ENCODE peak calls at places on chromosomes 7 and 10, in six cellular contexts. One of them, this sample, is unnamed. For H3K4me1, the result is how much of the 10 kb centered on the place peaks cover.

GRCh38 chr7:154598864-154599263 is 404.1 kb downstream of the PAXIP1 start:
- DNase-seq in transverse colon: no peak
- DNase-seq in ovary: no peak
- DNase-seq in HCT116: no peak
- DNase-seq in tibial nerve: no peak
- DNase-seq in upper lobe of right lung: no peak
- DNase-seq in this sample: no peak

GRCh38 chr10:49093922-49094321 is 21.4 kb downstream of the VSTM4 start:
- DNase-seq in ovary: no peak
- DNase-seq in tibial nerve: no peak
- DNase-seq in upper lobe of right lung: peak
- DNase-seq in transverse colon: no peak
- DNase-seq in HCT116: no peak
- DNase-seq in this sample: no peak

GRCh38 chr7:42611961-42612360 is 299.9 kb downstream of the C7orf25 start:
- DNase-seq in ovary: no peak
- DNase-seq in upper lobe of right lung: no peak
- DNase-seq in transverse colon: no peak
- DNase-seq in tibial nerve: no peak
- DNase-seq in HCT116: no peak
- DNase-seq in this sample: no peak

GRCh38 chr10:110420401-110421193 is 77.1 kb upstream of the DUSP5 start:
- DNase-seq in HCT116: no peak
- DNase-seq in ovary: no peak
- DNase-seq in tibial nerve: peak
- DNase-seq in upper lobe of right lung: no peak
- DNase-seq in transverse colon: no peak
- DNase-seq in this sample: no peak

GRCh38 chr7:118372530-118372929 is 148.0 kb downstream of the ANKRD7 start:
- DNase-seq in tibial nerve: no peak
- DNase-seq in HCT116: no peak
- DNase-seq in transverse colon: no peak
- DNase-seq in upper lobe of right lung: no peak
- DNase-seq in ovary: no peak
- DNase-seq in this sample: no peak

GRCh38 chr7:12747687-12748306 is 60.4 kb downstream of the ARL4A start:
- DNase-seq in upper lobe of right lung: no peak
- DNase-seq in transverse colon: no peak
- DNase-seq in HCT116: no peak
- DNase-seq in ovary: no peak
- DNase-seq in tibial nerve: no peak
- DNase-seq in this sample: no peak

GRCh38 chr7:77315102-77315501 is 101.0 kb downstream of the GSAP start:
- DNase-seq in ovary: no peak
- DNase-seq in HCT116: no peak
- DNase-seq in transverse colon: no peak
- DNase-seq in tibial nerve: no peak
- DNase-seq in upper lobe of right lung: no peak
- DNase-seq in this sample: no peak

GRCh38 chr10:78657622-78658165 is 411.1 kb upstream of the ZMIZ1 start:
- DNase-seq in transverse colon: peak
- DNase-seq in HCT116: peak
- DNase-seq in ovary: peak
- DNase-seq in upper lobe of right lung: peak
- DNase-seq in tibial nerve: peak
- DNase-seq in this sample: peak

GRCh38 chr7:87173456-87173855 is 21.2 kb downstream of the DMTF1 start:
- DNase-seq in tibial nerve: no peak
- DNase-seq in ovary: no peak
- DNase-seq in upper lobe of right lung: no peak
- DNase-seq in HCT116: no peak
- DNase-seq in transverse colon: no peak
- DNase-seq in this sample: no peak

GRCh38 chr7:31735991-31736982 is 49.3 kb downstream of the PPP1R17 start:
- DNase-seq in HCT116: peak
- DNase-seq in upper lobe of right lung: no peak
- DNase-seq in transverse colon: peak
- DNase-seq in ovary: peak
- DNase-seq in tibial nerve: peak
- DNase-seq in this sample: peak

GRCh38 chr7:39527296-39527695 is 38.9 kb upstream of the YAE1 start:
- DNase-seq in upper lobe of right lung: no peak
- DNase-seq in HCT116: no peak
- DNase-seq in tibial nerve: no peak
- DNase-seq in ovary: no peak
- DNase-seq in transverse colon: no peak
- DNase-seq in this sample: no peak

GRCh38 chr7:84524714-84525694 is 330.4 kb upstream of the SEMA3A start:
- DNase-seq in transverse colon: no peak
- DNase-seq in HCT116: no peak
- DNase-seq in tibial nerve: no peak
- DNase-seq in ovary: no peak
- DNase-seq in upper lobe of right lung: no peak
- DNase-seq in this sample: peak

GRCh38 chr10:113534428-113534827 is 18.4 kb upstream of the HABP2 start:
- DNase-seq in HCT116: no peak
- DNase-seq in transverse colon: no peak
- DNase-seq in tibial nerve: no peak
- DNase-seq in ovary: no peak
- DNase-seq in upper lobe of right lung: no peak
- DNase-seq in this sample: no peak

GRCh38 chr7:151018421-151019129 is 5.7 kb downstream of the ATG9B start:
- DNase-seq in tibial nerve: no peak
- DNase-seq in HCT116: no peak
- DNase-seq in ovary: no peak
- DNase-seq in transverse colon: no peak
- DNase-seq in upper lobe of right lung: no peak
- DNase-seq in this sample: no peak

GRCh38 chr7:151017953-151018420 is 6.3 kb downstream of the ATG9B start:
- DNase-seq in transverse colon: peak
- DNase-seq in ovary: peak
- DNase-seq in upper lobe of right lung: peak
- DNase-seq in HCT116: no peak
- DNase-seq in tibial nerve: peak
- DNase-seq in this sample: peak

GRCh38 chr7:151020231-151020630 is 4.1 kb downstream of the ATG9B start:
- DNase-seq in ovary: no peak
- DNase-seq in HCT116: no peak
- DNase-seq in transverse colon: no peak
- DNase-seq in upper lobe of right lung: no peak
- DNase-seq in tibial nerve: no peak
- DNase-seq in this sample: no peak

GRCh38 chr7:151017370-151017952 is 6.8 kb downstream of the ATG9B start:
- DNase-seq in tibial nerve: no peak
- DNase-seq in upper lobe of right lung: no peak
- DNase-seq in transverse colon: no peak
- DNase-seq in HCT116: no peak
- DNase-seq in ovary: no peak
- DNase-seq in this sample: no peak

DNA sequence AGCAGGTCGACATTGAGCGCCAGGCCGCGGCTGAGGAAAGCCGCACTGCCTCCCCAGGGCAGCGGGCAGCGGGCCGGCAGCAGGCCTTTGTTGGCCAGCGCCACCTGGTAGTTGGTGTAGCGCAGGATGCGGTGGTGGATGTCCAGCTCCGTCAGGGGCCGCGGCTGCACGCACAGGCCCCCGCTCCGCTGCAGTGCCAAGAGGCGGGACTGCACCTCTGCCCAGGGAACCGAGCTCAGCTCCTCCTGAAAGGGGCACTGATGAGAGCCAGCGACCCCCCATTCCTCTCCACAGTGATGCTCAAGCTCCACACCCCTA is 5.2 kb downstream of the ATG9B start:
- DNase-seq in upper lobe of right lung: no peak
- DNase-seq in tibial nerve: no peak
- DNase-seq in ovary: no peak
- DNase-seq in transverse colon: no peak
- DNase-seq in HCT116: no peak
- DNase-seq in this sample: no peak
- H3K4me3 ChIP-seq in upper lobe of right lung: peak
- H3K4me3 ChIP-seq in tibial nerve: peak
- H3K4me3 ChIP-seq in ovary: no peak
- H3K4me3 ChIP-seq in transverse colon: peak
- H3K4me3 ChIP-seq in HCT116: no peak
- H3K4me3 ChIP-seq in this sample: no peak

GRCh38 chr10:29465384-29465783 is 169.4 kb downstream of the SVIL start:
- DNase-seq in ovary: no peak
- DNase-seq in transverse colon: no peak
- DNase-seq in tibial nerve: no peak
- DNase-seq in upper lobe of right lung: no peak
- DNase-seq in HCT116: no peak
- DNase-seq in this sample: no peak
- TF ChIP-seq CTCF in ovary: no peak
- TF ChIP-seq CTCF in transverse colon: no peak
- TF ChIP-seq CTCF in tibial nerve: no peak
- TF ChIP-seq CTCF in upper lobe of right lung: no peak
- TF ChIP-seq CTCF in HCT116: no peak
- TF ChIP-seq CTCF in this sample: no peak

GRCh38 chr10:34372509-34372908 is 442.6 kb downstream of the PARD3 start:
- DNase-seq in tibial nerve: no peak
- DNase-seq in transverse colon: no peak
- DNase-seq in HCT116: no peak
- DNase-seq in upper lobe of right lung: no peak
- DNase-seq in ovary: no peak
- DNase-seq in this sample: no peak
- H3K4me1 ChIP-seq in tibial nerve: under half
- H3K4me1 ChIP-seq in transverse colon: under half
- H3K4me1 ChIP-seq in HCT116: under half
- H3K4me1 ChIP-seq in upper lobe of right lung: under half
- H3K4me1 ChIP-seq in ovary: under half
- H3K4me1 ChIP-seq in this sample: under half

GRCh38 chr7:123797673-123798526 is 47.1 kb upstream of the HYAL4 start:
- DNase-seq in HCT116: peak
- DNase-seq in tibial nerve: no peak
- DNase-seq in transverse colon: no peak
- DNase-seq in upper lobe of right lung: no peak
- DNase-seq in ovary: no peak
- DNase-seq in this sample: no peak
- H3K4me3 ChIP-seq in HCT116: no peak
- H3K4me3 ChIP-seq in tibial nerve: no peak
- H3K4me3 ChIP-seq in transverse colon: peak
- H3K4me3 ChIP-seq in upper lobe of right lung: peak
- H3K4me3 ChIP-seq in ovary: no peak
- H3K4me3 ChIP-seq in this sample: no peak

DNA sequence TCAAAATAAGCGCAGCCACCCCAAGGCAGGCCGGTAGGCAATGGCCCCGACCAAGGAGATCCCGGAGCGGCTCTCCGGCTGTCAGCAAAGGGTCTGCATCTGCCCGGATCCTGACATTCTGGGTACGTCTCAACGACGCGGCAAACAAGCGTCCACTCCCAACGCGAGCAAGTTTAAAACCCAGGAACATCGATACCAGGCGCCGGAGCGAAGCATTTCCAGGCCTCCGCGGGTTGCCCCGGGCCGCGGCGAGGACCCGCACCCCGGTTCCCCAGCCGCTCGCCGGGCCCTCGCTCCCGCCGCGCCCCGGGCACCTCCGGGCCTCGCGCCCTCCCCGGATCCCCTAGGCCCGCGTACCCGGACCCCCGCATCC is 456 bp downstream of the URGCP start:
- DNase-seq in HCT116: no peak
- DNase-seq in ovary: peak
- DNase-seq in tibial nerve: no peak
- DNase-seq in upper lobe of right lung: peak
- DNase-seq in transverse colon: peak
- DNase-seq in this sample: peak
- TF ChIP-seq CTCF in HCT116: no peak
- TF ChIP-seq CTCF in ovary: no peak
- TF ChIP-seq CTCF in tibial nerve: no peak
- TF ChIP-seq CTCF in upper lobe of right lung: no peak
- TF ChIP-seq CTCF in transverse colon: no peak
- TF ChIP-seq CTCF in this sample: no peak

GRCh38 chr7:4297843-4298219 is 384.3 kb upstream of the FOXK1 start:
- DNase-seq in upper lobe of right lung: no peak
- DNase-seq in HCT116: no peak
- DNase-seq in tibial nerve: no peak
- DNase-seq in ovary: no peak
- DNase-seq in transverse colon: no peak
- DNase-seq in this sample: no peak

GRCh38 chr7:4299431-4299830 is 382.7 kb upstream of the FOXK1 start:
- DNase-seq in transverse colon: no peak
- DNase-seq in tibial nerve: no peak
- DNase-seq in upper lobe of right lung: no peak
- DNase-seq in ovary: no peak
- DNase-seq in HCT116: no peak
- DNase-seq in this sample: no peak

GRCh38 chr7:4302203-4302905 is 379.7 kb upstream of the FOXK1 start:
- DNase-seq in transverse colon: no peak
- DNase-seq in HCT116: no peak
- DNase-seq in upper lobe of right lung: no peak
- DNase-seq in tibial nerve: no peak
- DNase-seq in ovary: no peak
- DNase-seq in this sample: no peak

GRCh38 chr7:4297165-4297842 is 384.8 kb upstream of the FOXK1 start:
- DNase-seq in tibial nerve: no peak
- DNase-seq in HCT116: no peak
- DNase-seq in upper lobe of right lung: no peak
- DNase-seq in transverse colon: no peak
- DNase-seq in ovary: no peak
- DNase-seq in this sample: no peak
- H3K4me1 ChIP-seq in tibial nerve: under half
- H3K4me1 ChIP-seq in HCT116: under half
- H3K4me1 ChIP-seq in upper lobe of right lung: under half
- H3K4me1 ChIP-seq in transverse colon: under half
- H3K4me1 ChIP-seq in ovary: under half
- H3K4me1 ChIP-seq in this sample: under half

GRCh38 chr7:99126921-99127553 is 16.9 kb downstream of the SMURF1 start:
- DNase-seq in upper lobe of right lung: peak
- DNase-seq in tibial nerve: no peak
- DNase-seq in ovary: no peak
- DNase-seq in HCT116: no peak
- DNase-seq in transverse colon: no peak
- DNase-seq in this sample: no peak

GRCh38 chr7:99128076-99128950 is 15.6 kb downstream of the SMURF1 start:
- DNase-seq in upper lobe of right lung: no peak
- DNase-seq in tibial nerve: no peak
- DNase-seq in ovary: no peak
- DNase-seq in HCT116: no peak
- DNase-seq in transverse colon: no peak
- DNase-seq in this sample: no peak

GRCh38 chr7:99129536-99129935 is 14.4 kb downstream of the SMURF1 start:
- DNase-seq in upper lobe of right lung: no peak
- DNase-seq in ovary: no peak
- DNase-seq in tibial nerve: no peak
- DNase-seq in transverse colon: no peak
- DNase-seq in HCT116: no peak
- DNase-seq in this sample: no peak

GRCh38 chr7:99129001-99129400 is 14.9 kb downstream of the SMURF1 start:
- DNase-seq in HCT116: no peak
- DNase-seq in transverse colon: no peak
- DNase-seq in ovary: no peak
- DNase-seq in upper lobe of right lung: no peak
- DNase-seq in tibial nerve: no peak
- DNase-seq in this sample: no peak

DNA sequence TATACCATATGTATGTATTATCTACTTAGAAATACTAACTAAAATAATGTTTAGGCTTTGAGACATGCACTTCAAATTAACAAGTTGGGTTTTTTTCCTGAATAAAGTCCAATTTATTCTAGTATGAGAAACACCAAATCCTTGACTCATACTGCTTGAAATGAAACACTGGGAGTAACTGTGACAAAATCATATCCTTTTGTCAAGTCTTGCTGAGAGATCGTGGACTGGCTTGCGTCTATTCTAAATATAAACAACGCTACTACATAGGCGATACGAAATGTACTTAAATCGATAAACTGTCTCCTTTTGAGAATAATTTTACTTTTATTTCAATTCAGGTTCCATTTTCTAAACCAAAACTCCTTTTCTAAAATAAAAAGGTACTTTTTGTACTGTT is 16.3 kb downstream of the SMURF1 start:
- DNase-seq in HCT116: no peak
- DNase-seq in upper lobe of right lung: no peak
- DNase-seq in transverse colon: no peak
- DNase-seq in tibial nerve: no peak
- DNase-seq in ovary: no peak
- DNase-seq in this sample: no peak
- H3K4me3 ChIP-seq in HCT116: no peak
- H3K4me3 ChIP-seq in upper lobe of right lung: no peak
- H3K4me3 ChIP-seq in transverse colon: no peak
- H3K4me3 ChIP-seq in tibial nerve: no peak
- H3K4me3 ChIP-seq in ovary: no peak
- H3K4me3 ChIP-seq in this sample: no peak

This sample was measured in mucosa of descending colon.